ENCODE peak calls at places on chromosomes 4 and X, in five cellular contexts. I is OCI-LY7, N is tibial artery, H is right cardiac atrium, M is transverse colon. Z is an unnamed sample.

GRCh38 chr4:170423137-170423536 is 333.4 kb upstream of the AADAT start:
- DNase-seq in I (no peak), N (no peak), H (no peak), M (no peak), Z (no peak)

GRCh38 chrX:40095588-40096394 is 2.0 kb downstream of the BCOR start:
- DNase-seq in I (peak; percentile 65), N (no peak), H (peak; percentile 73), M (no peak), Z (peak; percentile 62)

GRCh38 chr4:118265312-118266144 is 87.3 kb downstream of the PRSS12 start:
- DNase-seq in I (no peak), N (no peak), H (peak; percentile 59), M (peak; percentile 42), Z (no peak)

GRCh38 chrX:110286126-110286525 is 31.8 kb downstream of the AMMECR1 start:
- DNase-seq in I (no peak), N (no peak), H (no peak), M (no peak), Z (no peak)

GRCh38 chrX:39613997-39614679 is 483.6 kb downstream of the BCOR start:
- DNase-seq in I (no peak), N (no peak), H (no peak), M (peak; percentile 19), Z (no peak)

GRCh38 chr4:8553958-8554357 is 26.2 kb upstream of the GPR78 start:
- DNase-seq in I (no peak), N (peak; percentile 41), H (no peak), M (no peak), Z (no peak)

GRCh38 chrX:40281341-40282005 is 183.7 kb upstream of the BCOR start:
- DNase-seq in I (no peak), N (no peak), H (no peak), M (no peak), Z (no peak)

GRCh38 chrX:16472345-16472744 is 177.6 kb upstream of the S100G start:
- DNase-seq in I (no peak), N (no peak), H (no peak), M (no peak), Z (no peak)

GRCh38 chrX:23493941-23494374 is 159.3 kb downstream of the PTCHD1 start:
- DNase-seq in I (peak; percentile 5), N (no peak), H (no peak), M (no peak), Z (no peak)

GRCh38 chr4:73870260-73870659 is 1.1 kb downstream of the CXCL1 start:
- DNase-seq in I (no peak), N (no peak), H (peak; percentile 38), M (peak; percentile 44), Z (no peak)

GRCh38 chrX:137916090-137916746 is 350.3 kb downstream of the ZIC3 start:
- DNase-seq in I (no peak), N (no peak), H (no peak), M (no peak), Z (no peak)

GRCh38 chrX:134172588-134173259 is 64.3 kb upstream of the CCDC160 start:
- DNase-seq in I (no peak), N (peak; percentile 54), H (peak; percentile 66), M (peak; percentile 15), Z (peak; percentile 70)

GRCh38 chr4:71732066-71732465 is 51.8 kb downstream of the GC start:
- DNase-seq in I (no peak), N (no peak), H (no peak), M (no peak), Z (no peak)

GRCh38 chrX:52574416-52575275 is 57.8 kb upstream of the XAGE1B start:
- DNase-seq in I (peak; percentile 65), N (no peak), H (no peak), M (peak; percentile 27), Z (no peak)

GRCh38 chr4:148060264-148061138 is 328.6 kb downstream of the ARHGAP10 start:
- DNase-seq in I (peak; percentile 37), N (no peak), H (no peak), M (no peak), Z (no peak)

GRCh38 chrX:107025538-107025937 is 25.5 kb upstream of the MORC4 start:
- DNase-seq in I (peak; percentile 31), N (no peak), H (no peak), M (no peak), Z (no peak)

GRCh38 chrX:32894679-32895078 is 316.7 kb downstream of the DMD start:
- DNase-seq in I (no peak), N (no peak), H (no peak), M (no peak), Z (no peak)

GRCh38 chr4:97910005-97910404 is 233.3 kb downstream of the STPG2 start:
- DNase-seq in I (peak; percentile 11), N (no peak), H (no peak), M (no peak), Z (no peak)

GRCh38 chrX:39337461-39337860 is 536.2 kb downstream of the MID1IP1 start:
- DNase-seq in I (no peak), N (no peak), H (no peak), M (no peak), Z (no peak)

GRCh38 chr4:127212701-127213100 is 420.1 kb upstream of the INTU start:
- DNase-seq in I (no peak), N (no peak), H (no peak), M (no peak), Z (no peak)

GRCh38 chrX:135396566-135396965 is 25.2 kb upstream of the SMIM10L2A start:
- DNase-seq in I (no peak), N (no peak), H (no peak), M (no peak), Z (no peak)

GRCh38 chr4:133154725-133155124 is 5.6 kb downstream of the PCDH10 start:
- DNase-seq in I (peak; percentile 2), N (no peak), H (no peak), M (no peak), Z (no peak)

GRCh38 chrX:68438575-68438974 is 5.3 kb upstream of the OPHN1 start:
- DNase-seq in I (no peak), N (no peak), H (no peak), M (no peak), Z (no peak)

GRCh38 chrX:68433155-68433980 is at the start of gene OPHN1:
- DNase-seq in I (no peak), N (peak; percentile 85), H (peak; percentile 90), M (peak; percentile 83), Z (peak; percentile 78)

GRCh38 chrX:68432648-68433047 is 647 bp downstream of the OPHN1 start:
- DNase-seq in I (no peak), N (no peak), H (no peak), M (no peak), Z (no peak)

GRCh38 chrX:68431836-68432235 is 1.5 kb downstream of the OPHN1 start:
- DNase-seq in I (no peak), N (no peak), H (no peak), M (no peak), Z (no peak)

GRCh38 chrX:68433981-68434299 is 645 bp upstream of the OPHN1 start:
- DNase-seq in I (no peak), N (no peak), H (no peak), M (no peak), Z (no peak)
- H3K27ac ChIP-seq in I (no peak overlapping the region), N (peak overlapping the region; percentile 91), H (peak overlapping the region; percentile 85), M (peak overlapping the region; percentile 87), Z (peak overlapping the region; percentile 79)

DNA sequence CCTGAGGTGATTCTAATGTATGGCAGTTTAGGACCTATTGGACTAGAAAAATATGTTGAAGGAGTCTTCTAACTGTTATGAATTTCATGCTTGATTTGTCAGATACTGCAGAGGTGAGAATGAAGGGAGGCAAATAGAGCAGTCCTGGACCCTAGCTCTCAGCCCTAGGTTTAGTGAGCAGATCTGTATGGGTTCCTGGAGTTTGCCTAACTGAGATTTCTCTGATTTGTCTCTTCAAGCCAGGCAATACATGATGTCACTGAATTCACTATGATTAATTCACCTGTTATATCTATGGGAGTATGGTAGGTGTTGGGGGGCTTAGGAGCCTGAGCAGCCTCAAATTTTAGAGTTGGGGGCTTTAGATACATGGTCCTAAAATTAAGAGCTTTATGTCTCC is 2.6 kb downstream of the MND1 start:
- DNase-seq in I (peak; percentile 66), N (no peak), H (no peak), M (no peak), Z (no peak)
- H3K4me3 ChIP-seq in I (peak overlapping the region; percentile 87), N (no peak overlapping the region), H (no peak overlapping the region), M (no peak overlapping the region), Z (no peak overlapping the region)

GRCh38 chr4:85514783-85515182 is 39.8 kb downstream of the ARHGAP24 start:
- DNase-seq in I (no peak), N (no peak), H (no peak), M (no peak), Z (no peak)

GRCh38 chr4:85514117-85514516 is 39.2 kb downstream of the ARHGAP24 start:
- DNase-seq in I (no peak), N (no peak), H (no peak), M (no peak), Z (no peak)

GRCh38 chr4:85510632-85510984 is 35.7 kb downstream of the ARHGAP24 start:
- DNase-seq in I (no peak), N (no peak), H (no peak), M (no peak), Z (no peak)

GRCh38 chr4:85509882-85510631 is 35.1 kb downstream of the ARHGAP24 start:
- DNase-seq in I (no peak), N (no peak), H (no peak), M (no peak), Z (no peak)

DNA sequence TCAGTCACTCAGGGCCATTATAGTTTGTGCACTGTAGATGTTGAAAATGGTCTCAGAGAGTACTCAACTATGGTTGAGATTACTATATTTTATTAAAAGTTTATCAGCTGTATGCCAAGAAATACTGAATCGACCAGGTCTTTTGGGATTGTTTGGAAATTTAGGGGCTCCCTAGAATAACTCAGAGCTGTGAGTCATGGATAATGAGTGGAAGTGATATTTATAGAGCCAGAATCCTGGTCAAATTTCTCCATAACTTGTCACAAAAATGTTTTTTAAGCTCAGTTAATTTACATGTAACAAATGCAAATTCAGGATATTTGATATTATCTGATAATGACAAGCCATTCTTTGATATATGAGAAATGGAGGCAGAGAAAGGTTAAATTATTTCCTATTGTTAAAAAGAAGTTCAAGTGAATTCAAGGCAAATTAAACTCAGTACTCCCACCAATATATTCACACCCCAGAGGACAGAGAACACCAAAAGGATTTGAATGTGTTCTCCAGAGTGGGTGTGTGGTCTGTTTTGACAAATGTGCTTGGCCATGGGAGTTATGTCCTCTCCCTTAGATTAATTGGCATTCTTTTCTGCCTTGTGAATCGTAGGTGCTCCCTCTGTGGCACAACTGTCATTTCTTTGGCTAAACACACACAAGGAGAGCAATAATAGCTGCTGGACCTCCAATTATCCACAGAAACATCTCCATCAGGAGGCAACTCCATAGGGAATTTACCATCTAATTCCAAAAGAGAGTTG is 37.7 kb downstream of the ARHGAP24 start:
- DNase-seq in I (no peak), N (no peak), H (no peak), M (no peak), Z (no peak)
- H3K27ac ChIP-seq in I (no peak overlapping the region), N (no peak overlapping the region), H (no peak overlapping the region), M (no peak overlapping the region), Z (no peak overlapping the region)

DNA sequence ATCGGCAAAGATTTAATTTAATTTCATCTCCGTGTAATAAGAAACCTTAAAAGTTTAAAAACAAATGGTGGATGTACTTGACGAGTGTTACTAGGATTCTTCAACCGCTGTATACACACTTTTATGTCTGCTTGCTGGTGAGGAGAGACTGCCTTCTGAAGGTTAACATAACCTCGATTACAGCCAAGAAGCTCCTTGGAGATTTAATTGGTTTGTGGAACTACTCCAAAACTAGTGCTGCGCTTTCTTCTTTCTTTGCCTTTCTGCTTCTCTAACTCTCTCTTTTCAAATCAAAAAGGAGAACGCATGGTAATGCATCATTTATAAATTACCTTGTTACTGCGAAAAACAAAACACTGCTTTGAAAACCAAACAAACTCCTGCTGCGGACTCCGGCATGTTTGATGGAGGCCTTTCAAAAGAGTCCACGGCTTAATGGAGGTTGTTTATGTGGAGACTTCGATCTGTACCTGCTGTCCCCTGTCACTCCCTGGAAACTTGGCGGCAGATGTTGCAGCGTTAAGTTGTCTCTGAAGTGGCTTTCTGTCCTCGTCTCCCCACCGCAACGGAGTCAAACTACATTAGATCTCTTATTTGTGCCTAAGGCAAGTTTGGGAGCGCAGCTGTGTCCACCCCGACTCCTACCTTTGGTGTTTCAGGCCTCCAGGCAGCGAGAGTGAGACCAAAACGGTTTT is 108.9 kb downstream of the ANTXR2 start:
- DNase-seq in I (no peak), N (no peak), H (no peak), M (no peak), Z (no peak)
- H3K4me3 ChIP-seq in I (no peak overlapping the region), N (no peak overlapping the region), H (no peak overlapping the region), M (no peak overlapping the region), Z (no peak overlapping the region)

Z was measured in heart left ventricle.